ENCODE peak calls at places on chromosomes 12 and 14, in seven cellular contexts. H, Y, E, N, Z, G and D are unnamed samples.

GRCh38 chr12:121562484-121562883 is 18.3 kb downstream of the KDM2B start:
- DNase-seq in H (no peak), Y (no peak), E (no peak), N (no peak), Z (no peak), G (no peak), D (no peak)

GRCh38 chr14:59107819-59108218 is 80.6 kb upstream of the DAAM1 start:
- DNase-seq in H (no peak), Y (no peak), E (no peak), N (no peak), Z (no peak), G (no peak), D (no peak)

GRCh38 chr14:54877015-54877702 is 25.5 kb downstream of the GCH1 start:
- DNase-seq in H (no peak), Y (no peak), E (no peak), N (peak), Z (no peak), G (no peak), D (no peak)

GRCh38 chr14:53810221-53810620 is 146.4 kb downstream of the BMP4 start:
- DNase-seq in H (no peak), Y (no peak), E (no peak), N (no peak), Z (no peak), G (no peak), D (no peak)

GRCh38 chr14:68104518-68104917 is 284.9 kb downstream of the RAD51B start:
- DNase-seq in H (no peak), Y (no peak), E (no peak), N (no peak), Z (no peak), G (no peak), D (no peak)

GRCh38 chr14:102239231-102239630 is 65.7 kb downstream of the MOK start:
- DNase-seq in H (no peak), Y (no peak), E (no peak), N (no peak), Z (no peak), G (no peak), D (no peak)

GRCh38 chr14:63777024-63777423 is 49.2 kb upstream of the SGPP1 start:
- DNase-seq in H (no peak), Y (no peak), E (no peak), N (no peak), Z (no peak), G (no peak), D (no peak)

GRCh38 chr14:92929689-92930608 is 7.0 kb downstream of the CHGA start:
- DNase-seq in H (no peak), Y (no peak), E (no peak), N (no peak), Z (no peak), G (no peak), D (no peak)

GRCh38 chr12:53057816-53058500 is 8.1 kb downstream of the TNS2 start:
- DNase-seq in H (no peak), Y (no peak), E (peak), N (no peak), Z (peak), G (no peak), D (no peak)

GRCh38 chr12:45981075-45981837 is 9.1 kb downstream of the SCAF11 start:
- DNase-seq in H (no peak), Y (no peak), E (no peak), N (no peak), Z (no peak), G (no peak), D (no peak)

GRCh38 chr12:95224202-95225170 is 6.9 kb downstream of the VEZT start:
- DNase-seq in H (no peak), Y (peak), E (no peak), N (no peak), Z (no peak), G (no peak), D (no peak)

GRCh38 chr12:21353948-21354347 is 18.8 kb upstream of the IAPP start:
- DNase-seq in H (no peak), Y (no peak), E (no peak), N (no peak), Z (no peak), G (no peak), D (no peak)

GRCh38 chr12:52496054-52496453 is 3.0 kb upstream of the KRT6A start:
- DNase-seq in H (no peak), Y (no peak), E (no peak), N (no peak), Z (no peak), G (no peak), D (no peak)

GRCh38 chr12:114888458-114888857 is 204.5 kb upstream of the TBX3 start:
- DNase-seq in H (no peak), Y (no peak), E (no peak), N (no peak), Z (no peak), G (no peak), D (no peak)

GRCh38 chr14:42869681-42870080 is 1263.0 kb downstream of the LRFN5 start:
- DNase-seq in H (no peak), Y (no peak), E (no peak), N (no peak), Z (no peak), G (no peak), D (no peak)

GRCh38 chr14:75995372-75996041 is 9.9 kb downstream of the IFT43 start:
- DNase-seq in H (no peak), Y (no peak), E (no peak), N (no peak), Z (peak), G (no peak), D (peak)

GRCh38 chr12:90729741-90730140 is 225.2 kb downstream of the CCER1 start:
- DNase-seq in H (no peak), Y (no peak), E (no peak), N (no peak), Z (no peak), G (no peak), D (no peak)

GRCh38 chr14:100755649-100756048 is 29.0 kb downstream of the DLK1 start:
- DNase-seq in H (no peak), Y (no peak), E (no peak), N (no peak), Z (no peak), G (no peak), D (no peak)

GRCh38 chr14:103139371-103140016 is 16.2 kb downstream of the TNFAIP2 start:
- DNase-seq in H (no peak), Y (no peak), E (no peak), N (no peak), Z (no peak), G (no peak), D (no peak)

GRCh38 chr14:21894003-21894897 is 220.6 kb upstream of the OR4E1 start:
- DNase-seq in H (peak), Y (peak), E (no peak), N (no peak), Z (no peak), G (no peak), D (peak)

GRCh38 chr14:104792945-104793702 is 2.4 kb downstream of the AKT1 start:
- DNase-seq in H (no peak), Y (no peak), E (no peak), N (no peak), Z (no peak), G (no peak), D (no peak)
- TF ChIP-seq CTCF in H (peak), Y (no peak), E (no peak), N (no peak), Z (no peak), G (no peak), D (no peak)

DNA sequence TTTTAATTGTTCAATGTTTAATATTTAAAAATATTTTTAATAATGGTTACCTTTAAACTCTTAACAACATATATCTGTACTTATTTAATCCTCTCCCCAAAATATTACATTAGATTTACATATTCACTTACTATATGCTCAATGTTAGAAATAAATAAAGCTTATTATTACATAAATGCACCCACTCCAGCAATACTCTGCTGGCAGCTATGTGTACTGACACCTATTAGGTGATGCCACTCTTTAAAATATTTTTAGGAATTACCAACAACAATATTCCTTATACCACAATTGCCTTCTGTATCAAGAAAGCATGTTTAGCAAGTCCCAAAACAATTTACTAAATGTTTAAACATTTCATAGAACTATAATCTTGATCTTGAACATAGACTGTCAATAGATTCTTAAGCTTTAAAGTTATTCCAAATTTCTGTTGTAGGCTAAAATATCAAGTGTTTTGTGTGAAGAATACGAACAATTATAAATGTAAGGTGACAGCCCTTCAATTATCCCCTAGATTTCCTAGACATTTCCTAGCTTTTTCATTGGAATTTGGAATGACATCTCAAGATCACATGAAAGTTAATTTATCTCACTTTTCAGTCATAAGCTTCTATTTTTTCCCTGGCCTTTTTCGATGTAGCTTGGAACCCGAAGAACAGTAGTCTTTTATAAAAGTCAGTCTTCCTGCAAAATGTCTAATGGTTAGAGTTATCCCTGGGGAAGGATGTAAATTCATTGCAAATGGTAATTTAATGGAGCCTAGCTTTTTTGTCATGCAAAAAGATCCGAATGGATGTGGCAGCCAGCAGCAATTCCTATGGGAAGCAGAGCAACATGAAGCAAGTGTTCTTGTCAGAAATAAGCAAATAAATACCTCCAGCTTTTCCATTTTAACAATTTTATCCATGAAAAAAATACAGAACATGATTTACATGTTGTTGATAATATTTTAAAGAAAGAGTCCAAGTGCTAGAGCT is 907.5 kb upstream of the ATXN7L3B start:
- DNase-seq in H (no peak), Y (no peak), E (no peak), N (no peak), Z (no peak), G (no peak), D (no peak)
- TF ChIP-seq CTCF in H (no peak), Y (no peak), E (no peak), N (no peak), Z (no peak), G (no peak), D (no peak)

GRCh38 chr14:47539065-47539464 is 136.3 kb downstream of the MDGA2 start:
- DNase-seq in H (peak), Y (no peak), E (no peak), N (no peak), Z (no peak), G (peak), D (no peak)

GRCh38 chr14:47536341-47536740 is 139.1 kb downstream of the MDGA2 start:
- DNase-seq in H (no peak), Y (no peak), E (no peak), N (no peak), Z (no peak), G (no peak), D (no peak)

DNA sequence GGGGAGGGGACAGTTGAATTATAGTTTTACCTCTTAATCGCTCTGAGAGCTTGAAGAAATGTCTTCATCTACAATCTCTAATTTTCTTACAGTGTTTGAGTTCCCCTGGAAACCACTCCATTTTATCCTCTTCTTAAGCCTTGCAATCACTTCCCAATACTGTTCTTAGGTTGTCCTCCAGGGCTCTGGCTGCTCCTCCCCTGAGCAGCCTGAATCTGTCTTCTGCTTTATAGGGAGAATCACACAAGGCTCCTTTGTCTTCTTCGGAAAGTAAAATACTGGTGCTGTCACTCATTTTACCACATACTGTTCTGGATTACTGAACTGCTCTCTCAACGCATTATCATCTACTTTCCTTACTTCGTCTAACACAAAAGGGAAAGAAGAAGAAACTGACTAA is 133.8 kb downstream of the MDGA2 start:
- DNase-seq in H (no peak), Y (no peak), E (no peak), N (no peak), Z (no peak), G (no peak), D (no peak)
- TF ChIP-seq CTCF in H (no peak), Y (no peak), E (no peak), N (no peak), Z (no peak), G (no peak), D (no peak)

DNA sequence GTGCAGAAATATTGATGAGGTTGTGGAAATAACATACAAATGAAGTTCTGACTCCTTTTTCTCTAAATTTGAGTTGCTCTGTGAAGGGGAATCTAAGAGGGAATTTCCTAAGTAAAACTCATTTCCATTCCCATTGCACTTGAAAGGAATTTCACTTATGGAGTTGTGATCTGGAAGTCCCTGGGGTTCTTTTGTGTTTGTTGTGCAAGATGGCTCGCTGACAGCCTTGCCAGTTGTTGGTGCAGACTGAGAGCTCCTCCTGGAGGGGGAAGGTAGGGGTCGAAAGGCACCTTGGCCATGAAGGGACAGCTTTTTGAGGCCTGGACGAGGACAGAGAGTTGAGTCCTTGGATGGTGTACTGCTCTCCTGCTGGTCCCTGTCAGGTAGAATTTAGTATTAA is 72.0 kb downstream of the C12orf56 start:
- DNase-seq in H (no peak), Y (no peak), E (no peak), N (no peak), Z (no peak), G (peak), D (no peak)
- TF ChIP-seq CTCF in H (peak), Y (no peak), E (no peak), N (no peak), Z (no peak), G (no peak), D (no peak)